ENCODE peak calls at places on chromosomes 1 and 21, in nine cellular contexts. One of them, this sample, is unnamed.

GRCh38 chr1:178628637-178629548 is 96.2 kb upstream of the RALGPS2 start:
- DNase-seq in mucosa of descending colon: no peak
- DNase-seq in NCI-H460: no peak
- DNase-seq in glomerular endothelial cell: no peak
- DNase-seq in non-pigmented ciliary epithelial cell: no peak
- DNase-seq in GM18507: no peak
- DNase-seq in HTR-8/SVneo: peak
- DNase-seq in coronary artery: no peak
- DNase-seq in AG04449: no peak
- DNase-seq in this sample: no peak

GRCh38 chr1:204359474-204360255 is at the start of gene PLEKHA6:
- DNase-seq in mucosa of descending colon: no peak
- DNase-seq in NCI-H460: no peak
- DNase-seq in glomerular endothelial cell: no peak
- DNase-seq in non-pigmented ciliary epithelial cell: no peak
- DNase-seq in GM18507: no peak
- DNase-seq in HTR-8/SVneo: peak
- DNase-seq in coronary artery: no peak
- DNase-seq in AG04449: no peak
- DNase-seq in this sample: no peak

GRCh38 chr1:54811066-54811465 is 9.9 kb upstream of the TTC22 start:
- DNase-seq in mucosa of descending colon: no peak
- DNase-seq in NCI-H460: no peak
- DNase-seq in glomerular endothelial cell: no peak
- DNase-seq in non-pigmented ciliary epithelial cell: no peak
- DNase-seq in GM18507: no peak
- DNase-seq in HTR-8/SVneo: no peak
- DNase-seq in coronary artery: peak
- DNase-seq in AG04449: no peak
- DNase-seq in this sample: no peak

GRCh38 chr1:231059566-231060193 is 19.6 kb upstream of the FAM89A start:
- DNase-seq in mucosa of descending colon: no peak
- DNase-seq in NCI-H460: no peak
- DNase-seq in glomerular endothelial cell: no peak
- DNase-seq in non-pigmented ciliary epithelial cell: no peak
- DNase-seq in GM18507: no peak
- DNase-seq in HTR-8/SVneo: no peak
- DNase-seq in coronary artery: no peak
- DNase-seq in AG04449: no peak
- DNase-seq in this sample: no peak

GRCh38 chr1:247387096-247387495 is 28.9 kb upstream of the NLRP3 start:
- DNase-seq in mucosa of descending colon: no peak
- DNase-seq in NCI-H460: no peak
- DNase-seq in glomerular endothelial cell: no peak
- DNase-seq in non-pigmented ciliary epithelial cell: no peak
- DNase-seq in GM18507: no peak
- DNase-seq in HTR-8/SVneo: no peak
- DNase-seq in coronary artery: no peak
- DNase-seq in AG04449: no peak
- DNase-seq in this sample: no peak

GRCh38 chr21:41429925-41430491 is 4.0 kb downstream of the MX1 start:
- DNase-seq in mucosa of descending colon: no peak
- DNase-seq in NCI-H460: no peak
- DNase-seq in glomerular endothelial cell: no peak
- DNase-seq in non-pigmented ciliary epithelial cell: no peak
- DNase-seq in GM18507: no peak
- DNase-seq in HTR-8/SVneo: no peak
- DNase-seq in coronary artery: peak
- DNase-seq in AG04449: no peak
- DNase-seq in this sample: no peak

GRCh38 chr1:114033219-114033706 is 54.0 kb downstream of the OLFML3 start:
- DNase-seq in mucosa of descending colon: no peak
- DNase-seq in NCI-H460: peak
- DNase-seq in glomerular endothelial cell: no peak
- DNase-seq in non-pigmented ciliary epithelial cell: no peak
- DNase-seq in GM18507: peak
- DNase-seq in HTR-8/SVneo: no peak
- DNase-seq in coronary artery: no peak
- DNase-seq in AG04449: no peak
- DNase-seq in this sample: no peak

GRCh38 chr21:34179204-34179935 is 106.0 kb downstream of the MRPS6 start:
- DNase-seq in mucosa of descending colon: no peak
- DNase-seq in NCI-H460: no peak
- DNase-seq in glomerular endothelial cell: no peak
- DNase-seq in non-pigmented ciliary epithelial cell: no peak
- DNase-seq in GM18507: no peak
- DNase-seq in HTR-8/SVneo: no peak
- DNase-seq in coronary artery: no peak
- DNase-seq in AG04449: no peak
- DNase-seq in this sample: no peak

GRCh38 chr1:117612517-117613248 is 6.8 kb downstream of the TENT5C start:
- DNase-seq in mucosa of descending colon: peak
- DNase-seq in NCI-H460: peak
- DNase-seq in glomerular endothelial cell: no peak
- DNase-seq in non-pigmented ciliary epithelial cell: no peak
- DNase-seq in GM18507: no peak
- DNase-seq in HTR-8/SVneo: peak
- DNase-seq in coronary artery: peak
- DNase-seq in AG04449: peak
- DNase-seq in this sample: no peak

GRCh38 chr1:64595871-64596515 is 126.1 kb downstream of the CACHD1 start:
- DNase-seq in mucosa of descending colon: no peak
- DNase-seq in NCI-H460: no peak
- DNase-seq in glomerular endothelial cell: no peak
- DNase-seq in non-pigmented ciliary epithelial cell: no peak
- DNase-seq in GM18507: no peak
- DNase-seq in HTR-8/SVneo: no peak
- DNase-seq in coronary artery: no peak
- DNase-seq in AG04449: no peak
- DNase-seq in this sample: no peak